ENCODE peak calls at places on chromosomes 13 and 19, in ten cellular contexts. C is AG09319, O is RWPE1, J is epithelial cell of esophagus, K is left ventricle myocardium inferior, R is H9, U is nephron progenitor cell, Q is AG09309, T is Caco-2, L is WTC11. S is an unnamed sample.

GRCh38 chr19:53131732-53132131 is 978 bp downstream of the ZNF415 start:
- DNase-seq in C (no peak), O (no peak), J (no peak), K (no peak), R (no peak), U (no peak), Q (no peak), T (no peak), L (no peak), S (no peak)

GRCh38 chr19:19580417-19580816 is 38.1 kb downstream of the PBX4 start:
- DNase-seq in C (no peak), O (no peak), J (no peak), K (no peak), R (no peak), U (no peak), Q (no peak), T (no peak), L (no peak), S (no peak)

GRCh38 chr19:23474172-23474571 is 78.9 kb upstream of the ZNF91 start:
- DNase-seq in C (no peak), O (no peak), J (no peak), K (no peak), R (no peak), U (no peak), Q (no peak), T (no peak), L (no peak), S (no peak)

GRCh38 chr13:46529509-46529908 is 23.5 kb upstream of the LRCH1 start:
- DNase-seq in C (no peak), O (no peak), J (no peak), K (no peak), R (no peak), U (no peak), Q (no peak), T (no peak), L (no peak), S (no peak)

GRCh38 chr13:49807681-49808080 is 15.2 kb upstream of the KPNA3 start:
- DNase-seq in C (no peak), O (no peak), J (no peak), K (no peak), R (no peak), U (no peak), Q (no peak), T (no peak), L (no peak), S (no peak)

GRCh38 chr19:49167857-49168409 is 10.3 kb downstream of the TRPM4 start:
- DNase-seq in C (no peak), O (no peak), J (no peak), K (no peak), R (no peak), U (peak; percentile 17), Q (no peak), T (no peak), L (no peak), S (no peak)

GRCh38 chr19:46372901-46373572 is 26.1 kb downstream of the PPP5C start:
- DNase-seq in C (no peak), O (peak; percentile 60), J (peak; percentile 94), K (no peak), R (peak; percentile 76), U (no peak), Q (no peak), T (no peak), L (peak; percentile 54), S (no peak)

GRCh38 chr19:14659886-14660489 is 14.7 kb downstream of the ADGRE3 start:
- DNase-seq in C (no peak), O (no peak), J (no peak), K (no peak), R (no peak), U (no peak), Q (no peak), T (no peak), L (no peak), S (no peak)

GRCh38 chr13:95301947-95302386 is 716 bp upstream of the ABCC4 start:
- DNase-seq in C (no peak), O (no peak), J (no peak), K (no peak), R (no peak), U (no peak), Q (no peak), T (no peak), L (no peak), S (no peak)

GRCh38 chr13:64540468-64540867 is 2689.7 kb downstream of the PCDH9 start:
- DNase-seq in C (no peak), O (no peak), J (peak; percentile 21), K (no peak), R (no peak), U (no peak), Q (no peak), T (no peak), L (no peak), S (no peak)

GRCh38 chr19:33064117-33064777 is 441 bp downstream of the RHPN2 start:
- DNase-seq in C (no peak), O (peak; percentile 24), J (no peak), K (no peak), R (peak; percentile 75), U (no peak), Q (no peak), T (peak; percentile 85), L (peak; percentile 78), S (no peak)

GRCh38 chr19:35935911-35936737 is at the start of gene LRFN3:
- DNase-seq in C (peak; percentile 14), O (peak; percentile 55), J (peak; percentile 83), K (peak; percentile 78), R (peak; percentile 77), U (peak; percentile 80), Q (no peak), T (peak; percentile 76), L (peak; percentile 81), S (no peak)

GRCh38 chr19:35928507-35928906 is 7.7 kb upstream of the LRFN3 start:
- DNase-seq in C (no peak), O (no peak), J (no peak), K (no peak), R (no peak), U (no peak), Q (no peak), T (no peak), L (no peak), S (no peak)

GRCh38 chr19:35932291-35932936 is 3.8 kb upstream of the LRFN3 start:
- DNase-seq in C (no peak), O (no peak), J (no peak), K (no peak), R (no peak), U (no peak), Q (no peak), T (no peak), L (no peak), S (no peak)

GRCh38 chr19:35931161-35931873 is 4.9 kb upstream of the LRFN3 start:
- DNase-seq in C (peak; percentile 99), O (peak; percentile 98), J (peak; percentile 100), K (peak; percentile 99), R (peak; percentile 100), U (peak; percentile 98), Q (peak; percentile 97), T (peak; percentile 100), L (peak; percentile 100), S (peak; percentile 100)

DNA sequence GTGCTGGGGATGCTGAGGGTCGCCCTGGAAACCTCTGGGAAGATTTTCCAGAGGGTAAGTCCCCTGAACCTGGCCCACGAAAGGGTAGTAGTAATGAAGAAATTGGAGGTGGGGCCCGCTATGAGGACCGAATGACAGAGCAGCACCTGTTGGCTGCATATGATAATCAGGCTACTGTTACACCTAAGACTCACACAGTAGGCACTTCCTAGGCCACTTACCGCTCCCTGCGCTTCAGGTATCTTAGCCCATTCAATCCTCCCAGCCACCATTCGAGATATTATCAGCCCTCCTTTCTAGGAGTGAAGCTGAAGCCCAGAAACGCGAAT is 4.3 kb upstream of the LRFN3 start:
- DNase-seq in C (no peak), O (no peak), J (no peak), K (no peak), R (no peak), U (no peak), Q (no peak), T (no peak), L (no peak), S (no peak)
- TF ChIP-seq CTCF in C (no peak), O (peak; percentile 57), J (no peak), K (peak; percentile 19), R (no peak), U (peak; percentile 16), Q (no peak), T (no peak), L (peak; percentile 6), S (peak; percentile 58)

GRCh38 chr19:4557186-4557970 is 2.1 kb downstream of the SEMA6B start:
- DNase-seq in C (no peak), O (no peak), J (no peak), K (no peak), R (peak; percentile 78), U (peak; percentile 36), Q (no peak), T (peak; percentile 72), L (peak; percentile 67), S (no peak)
- TF ChIP-seq CTCF in C (no peak), O (no peak), J (peak; percentile 37), K (no peak), R (peak; percentile 55), U (no peak), Q (no peak), T (peak; percentile 67), L (peak; percentile 41), S (no peak)

GRCh38 chr13:37956536-37956935 is 87.0 kb upstream of the TRPC4 start:
- DNase-seq in C (no peak), O (peak; percentile 31), J (peak; percentile 83), K (no peak), R (no peak), U (no peak), Q (no peak), T (no peak), L (no peak), S (no peak)
- TF ChIP-seq CTCF in C (no peak), O (no peak), J (no peak), K (no peak), R (no peak), U (no peak), Q (no peak), T (no peak), L (no peak), S (no peak)

GRCh38 chr19:40799558-40800338 is 757 bp downstream of the EGLN2 start:
- DNase-seq in C (no peak), O (no peak), J (no peak), K (peak; percentile 70), R (no peak), U (peak; percentile 58), Q (no peak), T (no peak), L (peak; percentile 62), S (no peak)

GRCh38 chr19:40797166-40797962 is 1.6 kb upstream of the EGLN2 start:
- DNase-seq in C (no peak), O (no peak), J (no peak), K (no peak), R (no peak), U (no peak), Q (no peak), T (no peak), L (no peak), S (no peak)

GRCh38 chr19:40798223-40798996 is 581 bp upstream of the EGLN2 start:
- DNase-seq in C (peak; percentile 99), O (peak; percentile 98), J (peak; percentile 100), K (peak; percentile 100), R (peak; percentile 100), U (peak; percentile 100), Q (peak; percentile 96), T (peak; percentile 100), L (peak; percentile 100), S (peak; percentile 100)

GRCh38 chr19:40798997-40799557 is at the start of gene EGLN2:
- DNase-seq in C (no peak), O (no peak), J (no peak), K (no peak), R (no peak), U (no peak), Q (no peak), T (no peak), L (no peak), S (no peak)

GRCh38 chr19:40797963-40798222 is 1.1 kb upstream of the EGLN2 start:
- DNase-seq in C (no peak), O (no peak), J (no peak), K (no peak), R (no peak), U (no peak), Q (no peak), T (no peak), L (no peak), S (no peak)
- TF ChIP-seq CTCF in C (no peak), O (no peak), J (no peak), K (no peak), R (no peak), U (no peak), Q (no peak), T (no peak), L (no peak), S (no peak)

S was measured in CD14-positive monocyte.